ENCODE peak calls at places on chromosomes 11 and 22, in four cellular contexts. B is colonic mucosa, E is testis, T is Karpas-422. D is an unnamed sample.
A peak's percentile ranks its signal among the peaks of the same experiment; 100 is the strongest.

GRCh38 chr11:8031248-8032115 is 44.3 kb downstream of the EIF3F start:
- DNase-seq in B (no peak), T (no peak), E (no peak), D (peak; percentile 53)

GRCh38 chr11:34512810-34513673 is 552 bp downstream of the ELF5 start:
- DNase-seq in B (peak; percentile 57), E (peak; percentile 72), T (peak; percentile 78), D (peak; percentile 34)

GRCh38 chr11:101446726-101447125 is 137.1 kb downstream of the TRPC6 start:
- DNase-seq in B (no peak), E (no peak), T (no peak), D (no peak)

GRCh38 chr11:125679397-125679796 is 1.2 kb downstream of the ACRV1 start:
- DNase-seq in T (peak; percentile 42), E (no peak), B (no peak), D (no peak)

GRCh38 chr11:16511109-16511806 is 154.9 kb upstream of the SOX6 start:
- DNase-seq in T (no peak), B (no peak), E (no peak), D (no peak)

GRCh38 chr11:95559899-95560298 is 229.7 kb downstream of the FAM76B start:
- DNase-seq in B (no peak), E (no peak), T (no peak), D (no peak)

GRCh38 chr11:35031869-35032268 is 107.1 kb upstream of the CD44 start:
- DNase-seq in E (no peak), B (no peak), T (no peak), D (no peak)

GRCh38 chr11:101470881-101471535 is 112.8 kb downstream of the TRPC6 start:
- DNase-seq in B (no peak), E (no peak), T (no peak), D (no peak)

DNA sequence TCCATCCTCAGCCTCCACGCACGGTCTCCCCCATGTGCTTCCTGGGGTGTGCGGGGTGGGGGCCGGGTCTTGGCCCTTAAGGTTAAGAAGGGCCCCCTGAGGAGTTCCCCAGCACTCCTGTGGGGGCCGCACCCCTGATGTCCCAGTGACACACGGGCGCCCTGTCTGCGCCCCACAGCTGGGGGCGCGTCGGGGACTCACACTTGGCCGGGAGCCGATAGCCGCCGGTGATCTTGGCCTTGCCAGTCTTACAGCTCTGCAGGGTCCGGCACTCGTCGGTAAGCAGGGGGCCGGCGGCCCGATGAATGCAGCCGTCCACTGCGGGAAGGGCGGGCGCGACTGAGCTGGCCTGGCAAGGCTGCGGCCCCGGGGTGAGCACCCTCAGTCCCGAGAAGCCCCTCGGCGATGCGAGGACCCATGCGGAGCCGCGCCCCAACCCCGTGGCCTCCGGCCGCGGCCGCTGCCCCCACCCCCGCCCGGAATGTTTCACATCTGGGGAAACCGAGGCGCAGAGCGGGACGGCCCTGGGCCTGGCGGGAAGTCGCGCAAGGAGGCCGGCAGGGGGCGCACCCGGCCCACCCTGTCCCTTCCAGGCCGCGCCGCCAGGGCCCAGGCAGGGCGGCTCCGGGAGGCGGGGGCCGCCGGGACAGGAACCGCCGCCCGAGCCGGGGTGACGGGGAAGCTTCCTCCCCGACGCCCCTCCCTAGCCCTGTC is 13.9 kb downstream of the OTUB1 start:
- DNase-seq in T (peak; percentile 55), E (peak; percentile 59), B (peak; percentile 66), D (peak; percentile 74)
- H3K4me3 ChIP-seq in T (no peak overlapping the region), E (peak overlapping the region; percentile 26), B (peak overlapping the region; percentile 30), D (no peak overlapping the region)

GRCh38 chr22:39080052-39080762 is 3.1 kb downstream of the APOBEC3G start:
- DNase-seq in T (no peak), E (no peak), B (no peak), D (no peak)

GRCh38 chr22:39080993-39081513 is 4.0 kb downstream of the APOBEC3G start:
- DNase-seq in T (no peak), E (no peak), B (no peak), D (no peak)

GRCh38 chr22:39081557-39081956 is 4.5 kb downstream of the APOBEC3G start:
- DNase-seq in E (no peak), T (no peak), B (no peak), D (no peak)

GRCh38 chr22:39077513-39077840 is 402 bp downstream of the APOBEC3G start:
- DNase-seq in B (no peak), T (no peak), E (no peak), D (no peak)

DNA sequence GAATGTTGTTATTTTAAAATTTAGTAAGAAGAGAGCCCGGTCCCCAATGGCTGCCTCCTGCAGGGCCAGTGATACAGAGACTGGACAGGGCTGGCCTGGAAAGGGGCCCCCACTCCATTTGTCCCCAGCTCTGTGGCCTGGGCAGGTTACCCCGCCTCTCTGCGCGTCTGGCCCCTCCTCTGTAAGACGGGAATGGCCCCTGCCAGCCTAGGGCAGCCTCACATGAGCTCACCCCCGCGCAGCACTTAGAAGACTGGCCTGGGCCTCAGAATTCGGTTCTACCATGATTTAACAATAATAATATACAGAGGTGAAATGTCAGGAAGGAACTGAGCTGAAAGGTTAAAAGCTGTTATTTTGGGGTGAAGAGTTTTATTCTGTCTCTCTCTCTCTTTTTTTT is 1.3 kb downstream of the APOBEC3G start:
- DNase-seq in B (no peak), T (no peak), E (peak; percentile 70), D (no peak)
- H3K4me1 ChIP-seq in B (no peaks in the 10 kb centered on the region), T (peaks cover 6% of the 10 kb centered on the region), E (peaks cover 12% of the 10 kb centered on the region), D (peaks cover 7% of the 10 kb centered on the region)

GRCh38 chr11:124625504-124626168 is 3.0 kb downstream of the TBRG1 start:
- DNase-seq in E (no peak), T (no peak), B (no peak), D (no peak)
- H3K4me3 ChIP-seq in E (no peak overlapping the region), T (no peak overlapping the region), B (no peak overlapping the region), D (no peak overlapping the region)

DNA sequence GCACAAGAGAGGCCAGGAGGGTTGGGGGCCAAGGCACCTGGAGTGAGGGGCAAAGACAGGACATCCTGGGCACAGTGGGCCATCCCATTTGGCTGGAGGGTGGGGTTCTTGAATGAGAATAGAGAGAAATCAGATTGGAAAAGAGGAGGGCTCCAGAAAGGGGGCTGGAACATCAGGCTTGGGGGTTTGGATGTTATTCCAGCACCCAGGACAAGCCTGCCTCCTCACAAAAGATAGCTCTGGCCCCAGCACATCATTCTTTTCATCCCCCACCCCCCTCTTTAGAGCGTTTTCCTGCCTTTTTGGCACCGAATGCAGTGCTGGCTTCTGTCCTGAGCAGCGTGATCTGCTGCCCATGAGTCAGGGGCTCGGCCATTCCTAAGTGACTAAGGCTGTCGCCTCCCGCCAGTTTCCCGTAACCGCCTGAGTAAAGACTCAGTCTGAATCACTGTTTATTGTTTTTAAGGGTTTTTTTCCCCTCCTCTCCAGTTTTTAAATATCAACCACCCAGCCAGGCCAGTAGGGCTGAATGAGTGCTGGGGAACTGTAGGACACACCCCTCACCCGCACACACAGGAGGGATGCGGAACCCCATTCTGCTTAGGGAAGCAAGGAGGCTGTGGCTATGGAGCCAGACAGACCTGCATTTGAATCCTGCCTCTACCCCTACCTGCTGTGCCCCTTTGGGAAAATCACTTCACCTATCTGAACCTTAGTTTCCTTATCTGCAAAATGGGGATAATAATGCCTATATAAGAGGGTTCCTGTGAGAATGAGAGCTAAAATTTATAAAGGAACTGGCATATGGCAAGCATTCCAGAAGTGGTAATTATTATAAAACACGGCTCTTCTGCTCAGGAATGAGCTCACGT is 32.4 kb upstream of the NAV2 start:
- DNase-seq in E (peak; percentile 58), B (peak; percentile 66), T (no peak), D (peak; percentile 97)
- H3K4me1 ChIP-seq in E (peaks cover 8% of the 10 kb centered on the region), B (no peaks in the 10 kb centered on the region), T (no peaks in the 10 kb centered on the region), D (peaks cover 33% of the 10 kb centered on the region)

DNA sequence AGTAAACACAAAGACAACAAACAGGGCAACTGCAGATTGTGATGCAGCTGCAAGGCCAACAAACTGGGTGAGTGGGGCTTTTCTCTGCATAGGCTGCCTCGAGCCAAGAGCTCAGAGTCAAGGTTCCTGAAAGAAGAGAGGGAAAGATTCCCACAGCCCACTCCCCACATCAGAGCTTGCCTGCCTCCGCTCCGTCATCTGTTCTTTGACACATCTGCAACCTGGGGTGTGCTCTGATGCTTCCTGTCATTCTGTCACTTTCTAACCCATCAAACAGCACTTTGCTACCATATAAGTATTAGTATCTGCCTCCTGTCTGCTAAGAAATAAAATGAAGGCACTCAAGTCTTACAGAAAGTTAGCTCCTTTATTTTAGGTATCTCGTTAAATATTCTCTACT is 46.9 kb downstream of the C22orf31 start:
- DNase-seq in E (no peak), T (peak; percentile 35), B (no peak), D (no peak)
- H3K4me3 ChIP-seq in E (no peak overlapping the region), T (no peak overlapping the region), B (no peak overlapping the region), D (no peak overlapping the region)

GRCh38 chr22:20025401-20026203 is 4.7 kb downstream of the TANGO2 start:
- DNase-seq in B (no peak), E (no peak), T (no peak), D (no peak)
- H3K4me1 ChIP-seq in B (peaks cover 5% of the 10 kb centered on the region), E (peaks cover 13% of the 10 kb centered on the region), T (peaks cover 49% of the 10 kb centered on the region), D (peaks cover 33% of the 10 kb centered on the region)

DNA sequence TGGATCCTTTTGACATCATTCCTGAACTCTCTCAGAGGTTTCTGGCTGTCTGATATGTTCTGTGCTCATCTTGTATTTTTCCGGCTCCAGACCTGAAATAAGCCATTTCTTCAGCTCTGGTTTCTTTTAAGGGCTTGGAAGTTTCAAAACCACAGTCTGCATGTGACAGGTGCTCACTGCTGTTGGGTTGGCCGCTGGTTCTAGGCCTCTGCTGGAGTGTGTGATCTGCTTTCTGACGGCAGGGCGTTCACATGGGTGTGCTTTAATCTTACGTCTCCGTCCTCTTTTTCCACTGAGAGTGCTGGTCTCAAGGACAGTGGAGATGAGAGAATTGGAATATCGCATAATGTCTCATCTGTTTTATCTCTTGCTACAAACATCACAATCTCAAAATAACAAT is 10.3 kb downstream of the ZBED4 start:
- DNase-seq in T (no peak), B (no peak), E (no peak), D (no peak)
- H3K4me3 ChIP-seq in T (no peak overlapping the region), B (no peak overlapping the region), E (no peak overlapping the region), D (no peak overlapping the region)

GRCh38 chr11:84720706-84721402 is 906.3 kb downstream of the DLG2 start:
- DNase-seq in T (no peak), E (peak; percentile 34), B (peak; percentile 29), D (peak; percentile 57)
- H3K4me1 ChIP-seq in T (no peaks in the 10 kb centered on the region), E (no peaks in the 10 kb centered on the region), B (no peaks in the 10 kb centered on the region), D (no peaks in the 10 kb centered on the region)

GRCh38 chr22:33842006-33842354 is 78.3 kb downstream of the LARGE1 start:
- DNase-seq in E (no peak), B (no peak), T (no peak), D (no peak)
- H3K4me3 ChIP-seq in E (no peak overlapping the region), B (no peak overlapping the region), T (no peak overlapping the region), D (no peak overlapping the region)